ENCODE peak calls at places on chromosomes 3 and 15, in seven cellular contexts. K, S, Q, T, B, D and F are unnamed samples.

GRCh38 chr15:40058476-40059140 is 19.6 kb upstream of the SRP14 start:
- DNase-seq in K (no peak), S (no peak), Q (no peak), T (no peak), B (no peak), D (no peak), F (no peak)

GRCh38 chr3:119293761-119294401 is at the start of gene ARHGAP31:
- DNase-seq in K (peak), S (peak), Q (peak), T (peak), B (peak), D (peak), F (peak)

GRCh38 chr15:71105444-71105843 is 9.8 kb upstream of the THSD4 start:
- DNase-seq in K (no peak), S (no peak), Q (no peak), T (no peak), B (no peak), D (no peak), F (no peak)

GRCh38 chr3:64417816-64418215 is 192.6 kb upstream of the PRICKLE2 start:
- DNase-seq in K (no peak), S (no peak), Q (no peak), T (no peak), B (peak), D (no peak), F (no peak)

GRCh38 chr3:171747223-171747920 is 62.9 kb downstream of the PLD1 start:
- DNase-seq in K (no peak), S (no peak), Q (no peak), T (no peak), B (no peak), D (no peak), F (no peak)

GRCh38 chr3:116140100-116140689 is 305.1 kb downstream of the LSAMP start:
- DNase-seq in K (peak), S (no peak), Q (no peak), T (no peak), B (no peak), D (no peak), F (no peak)

GRCh38 chr3:147412491-147412916 is 3.3 kb downstream of the ZIC1 start:
- DNase-seq in K (no peak), S (no peak), Q (no peak), T (no peak), B (no peak), D (no peak), F (no peak)

GRCh38 chr3:146160233-146160963 is 586 bp downstream of the PLOD2 start:
- DNase-seq in K (peak), S (peak), Q (peak), T (no peak), B (peak), D (peak), F (no peak)

GRCh38 chr3:127846576-127846975 is 24.3 kb upstream of the MGLL start:
- DNase-seq in K (no peak), S (no peak), Q (no peak), T (no peak), B (no peak), D (no peak), F (no peak)

GRCh38 chr3:197513953-197514785 is 41.6 kb downstream of the BDH1 start:
- DNase-seq in K (no peak), S (no peak), Q (no peak), T (no peak), B (no peak), D (no peak), F (no peak)

GRCh38 chr15:89370120-89371077 is 35.8 kb upstream of the POLG start:
- DNase-seq in K (no peak), S (no peak), Q (no peak), T (no peak), B (no peak), D (no peak), F (no peak)

GRCh38 chr3:179964867-179965266 is 71.9 kb downstream of the PEX5L start:
- DNase-seq in K (no peak), S (no peak), Q (no peak), T (no peak), B (no peak), D (no peak), F (no peak)

GRCh38 chr3:140537075-140537474 is 140.8 kb upstream of the TRIM42 start:
- DNase-seq in K (no peak), S (no peak), Q (no peak), T (no peak), B (no peak), D (no peak), F (no peak)

GRCh38 chr3:129530821-129531220 is 2.4 kb downstream of the RHO start:
- DNase-seq in K (no peak), S (no peak), Q (no peak), T (no peak), B (no peak), D (no peak), F (no peak)

GRCh38 chr15:31523027-31523654 is 196.5 kb downstream of the KLF13 start:
- DNase-seq in K (no peak), S (no peak), Q (no peak), T (no peak), B (no peak), D (peak), F (no peak)

GRCh38 chr3:32203854-32204253 is 34.6 kb upstream of the CMTM8 start:
- DNase-seq in K (no peak), S (no peak), Q (no peak), T (no peak), B (no peak), D (no peak), F (no peak)

GRCh38 chr3:89617706-89618105 is 510.3 kb downstream of the EPHA3 start:
- DNase-seq in K (no peak), S (no peak), Q (no peak), T (no peak), B (no peak), D (no peak), F (no peak)

GRCh38 chr15:47602124-47602523 is 115.2 kb upstream of the SEMA6D start:
- DNase-seq in K (no peak), S (no peak), Q (no peak), T (no peak), B (no peak), D (no peak), F (no peak)

GRCh38 chr15:94097567-94097966 is 133.8 kb upstream of the MCTP2 start:
- DNase-seq in K (no peak), S (no peak), Q (no peak), T (no peak), B (no peak), D (no peak), F (no peak)

GRCh38 chr3:117997201-117998049 is 1037.2 kb downstream of the IGSF11 start:
- DNase-seq in K (peak), S (peak), Q (peak), T (peak), B (peak), D (peak), F (peak)

GRCh38 chr3:16841906-16842709 is 42.6 kb upstream of the PLCL2 start:
- DNase-seq in K (no peak), S (no peak), Q (no peak), T (peak), B (no peak), D (no peak), F (peak)

DNA sequence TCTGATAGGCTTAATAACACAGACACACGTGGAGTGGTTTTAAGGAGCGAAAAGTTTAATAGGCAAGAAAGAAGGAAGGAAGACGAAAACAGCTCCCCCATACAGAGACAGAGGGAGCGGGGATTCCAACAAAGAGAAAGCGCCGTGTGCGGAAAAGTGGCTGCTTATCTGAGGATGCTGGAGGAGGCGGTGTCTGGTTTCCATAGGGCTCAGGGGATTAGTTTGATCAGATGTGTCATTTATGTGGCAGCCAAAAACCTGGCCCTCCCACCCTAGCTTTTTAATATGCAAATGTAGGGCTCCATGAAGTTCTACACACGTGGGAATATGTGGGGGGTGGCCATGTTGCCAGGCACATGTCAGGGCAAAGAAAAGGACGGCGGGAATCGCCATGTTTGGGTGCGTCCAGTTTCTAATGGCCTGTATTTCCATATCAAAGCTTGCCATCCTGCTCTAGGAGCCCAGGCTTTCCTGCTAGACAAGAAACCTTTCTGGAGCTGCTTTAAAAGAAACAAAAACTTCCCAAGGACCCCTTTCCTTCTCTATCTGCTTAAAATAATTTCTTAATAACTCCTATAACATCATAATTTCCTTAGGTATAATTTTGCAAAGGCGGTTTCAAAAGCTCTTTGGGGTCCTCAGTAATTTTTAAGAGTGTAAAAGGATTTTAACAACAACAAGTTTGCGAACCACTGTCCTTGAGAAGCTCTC is 749 bp upstream of the ZNF589 start:
- DNase-seq in K (no peak), S (no peak), Q (peak), T (no peak), B (peak), D (no peak), F (no peak)
- TF ChIP-seq CTCF in K (no peak), S (no peak), Q (no peak), T (no peak), B (no peak), D (no peak), F (no peak)

DNA sequence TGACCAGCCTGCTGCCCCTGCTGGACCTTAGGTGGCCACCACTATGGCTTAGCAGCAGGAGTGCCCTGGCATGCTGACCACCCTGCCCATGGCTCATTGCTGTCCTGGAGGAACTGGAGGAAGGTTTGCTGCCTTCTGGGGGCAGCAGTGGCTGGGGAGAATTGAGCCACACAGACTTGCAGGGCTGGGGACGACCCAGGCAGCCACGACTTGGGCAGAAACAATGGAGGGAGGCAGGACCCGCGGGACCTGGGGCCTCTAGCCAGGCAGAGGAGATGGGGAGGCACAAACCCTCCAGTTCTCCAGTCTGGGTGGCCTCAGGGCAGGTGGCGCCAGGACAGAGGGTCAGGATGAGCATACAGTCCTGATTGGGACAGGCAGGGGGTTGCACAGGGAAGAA is 32.8 kb downstream of the ADAMTS7 start:
- DNase-seq in K (no peak), S (no peak), Q (no peak), T (no peak), B (no peak), D (no peak), F (no peak)
- TF ChIP-seq CTCF in K (no peak), S (no peak), Q (no peak), T (no peak), B (no peak), D (no peak), F (no peak)

GRCh38 chr3:183044547-183045229 is 54.6 kb downstream of the MCCC1 start:
- DNase-seq in K (no peak), S (no peak), Q (no peak), T (no peak), B (no peak), D (no peak), F (no peak)
- TF ChIP-seq CTCF in K (no peak), S (no peak), Q (no peak), T (no peak), B (no peak), D (no peak), F (no peak)

GRCh38 chr3:33884204-33884561 is 85.8 kb downstream of the PDCD6IP start:
- DNase-seq in K (peak), S (no peak), Q (no peak), T (no peak), B (no peak), D (no peak), F (no peak)
- TF ChIP-seq CTCF in K (peak), S (no peak), Q (no peak), T (no peak), B (peak), D (no peak), F (no peak)

DNA sequence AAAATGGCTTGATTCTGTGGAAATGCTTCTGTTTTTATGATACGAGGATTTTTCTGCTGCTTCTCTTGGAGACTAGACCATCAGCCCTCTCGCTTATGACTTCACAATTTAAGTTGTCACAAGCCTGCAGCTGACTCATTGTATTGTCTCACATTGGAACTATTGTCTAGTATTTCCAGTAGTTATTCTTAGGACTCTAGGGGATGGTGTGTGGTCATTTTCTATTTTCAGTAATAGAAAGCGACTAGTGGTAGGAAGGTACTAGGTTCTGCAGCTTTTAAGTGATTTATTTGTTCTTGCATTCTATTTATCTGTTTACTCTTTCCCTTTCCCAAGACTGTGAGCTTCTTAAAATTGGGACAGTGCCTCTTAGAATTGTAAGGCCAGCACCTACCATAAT is 66.3 kb upstream of the CRTC3 start:
- DNase-seq in K (peak), S (peak), Q (no peak), T (no peak), B (no peak), D (no peak), F (no peak)
- TF ChIP-seq CTCF in K (no peak), S (peak), Q (no peak), T (no peak), B (no peak), D (no peak), F (no peak)

GRCh38 chr3:48915296-48915695 is 3.3 kb upstream of the ARIH2 start:
- DNase-seq in K (no peak), S (no peak), Q (peak), T (no peak), B (no peak), D (no peak), F (no peak)
- TF ChIP-seq CTCF in K (no peak), S (no peak), Q (no peak), T (no peak), B (no peak), D (no peak), F (no peak)

GRCh38 chr15:41894251-41894790 is 468 bp upstream of the SPTBN5 start:
- DNase-seq in K (no peak), S (no peak), Q (no peak), T (no peak), B (no peak), D (no peak), F (no peak)

GRCh38 chr15:41893422-41894250 is at the start of gene SPTBN5:
- DNase-seq in K (no peak), S (no peak), Q (no peak), T (no peak), B (no peak), D (peak), F (no peak)

GRCh38 chr15:41895957-41896356 is 2.1 kb upstream of the SPTBN5 start:
- DNase-seq in K (no peak), S (no peak), Q (no peak), T (no peak), B (no peak), D (no peak), F (no peak)

GRCh38 chr15:41895491-41895890 is 1.6 kb upstream of the SPTBN5 start:
- DNase-seq in K (no peak), S (no peak), Q (no peak), T (no peak), B (no peak), D (no peak), F (no peak)

GRCh38 chr15:41894791-41895463 is 1.1 kb upstream of the SPTBN5 start:
- DNase-seq in K (peak), S (peak), Q (peak), T (peak), B (no peak), D (peak), F (peak)
- TF ChIP-seq CTCF in K (no peak), S (no peak), Q (no peak), T (no peak), B (no peak), D (no peak), F (no peak)

GRCh38 chr3:196163212-196163611 is 48.0 kb downstream of the ZDHHC19 start:
- DNase-seq in K (no peak), S (no peak), Q (no peak), T (no peak), B (no peak), D (no peak), F (no peak)
- TF ChIP-seq CTCF in K (no peak), S (no peak), Q (no peak), T (no peak), B (no peak), D (no peak), F (no peak)

DNA sequence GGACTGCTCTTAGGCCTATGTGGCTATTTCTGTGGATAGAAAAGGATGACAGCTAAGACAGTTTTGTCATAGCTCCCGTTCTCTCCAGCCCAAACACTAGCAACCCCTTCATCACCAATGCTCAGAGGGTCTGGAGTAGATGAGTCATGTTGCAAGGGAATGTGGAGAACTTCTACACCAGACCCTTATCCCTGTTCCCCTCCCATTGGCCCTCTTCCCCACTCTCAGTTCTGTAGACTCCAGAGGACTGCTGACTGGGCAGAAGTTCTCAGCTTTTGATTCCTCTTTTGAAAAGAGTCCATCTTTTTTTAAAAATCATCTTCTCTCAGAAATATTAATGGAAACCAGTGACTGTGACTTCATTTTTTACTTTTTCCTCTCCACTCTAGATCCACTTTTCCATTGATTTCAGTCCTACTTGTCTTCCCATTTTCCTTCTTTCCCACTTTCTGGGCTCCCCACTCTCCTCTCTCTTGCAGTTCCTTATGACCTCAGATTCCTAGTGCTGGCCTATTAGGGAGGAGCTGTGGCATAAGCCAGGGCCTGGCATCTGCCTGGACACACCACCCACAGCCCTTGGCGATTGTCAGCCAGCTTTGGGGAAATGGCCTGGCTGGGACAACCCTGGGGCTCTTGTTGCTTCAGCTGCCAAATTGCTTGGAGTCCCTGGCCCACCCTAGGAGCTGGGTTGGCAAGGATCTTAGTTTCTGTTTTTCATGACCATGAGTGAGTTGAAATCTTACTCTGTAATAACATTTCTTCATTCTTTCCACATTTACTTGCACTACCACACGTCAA is 2.2 kb upstream of the MYZAP start:
- DNase-seq in K (no peak), S (no peak), Q (no peak), T (no peak), B (no peak), D (no peak), F (no peak)
- TF ChIP-seq CTCF in K (no peak), S (no peak), Q (no peak), T (no peak), B (no peak), D (no peak), F (no peak)